ENCODE peak calls at places on chromosome 12, in nine cellular contexts. One of them, this sample, is unnamed.

GRCh38 chr12:93089805-93090569 is 160.9 kb upstream of the EEA1 start:
- DNase-seq in stromal cell of bone marrow: peak
- DNase-seq in H9: no peak
- DNase-seq in stimulated activated CD4-positive, alpha-beta T cell treated with anti-CD3 and anti-CD28 coated beads, Interleukin-4, amount 100 ng/mL, for 24 hours: peak
- DNase-seq in sciatic nerve: no peak
- DNase-seq in activated naive CD4-positive, alpha-beta T cell: no peak
- DNase-seq in activated CD4-positive, alpha-beta T cell treated with anti-CD3 and anti-CD28 coated beads, Interleukin-2, amount 50 U/mL, for 1 hour: no peak
- DNase-seq in amygdala: no peak
- DNase-seq in activated CD8-positive, alpha-beta memory T cell treated with anti-CD3 and anti-CD28 coated beads for 1 hour: no peak
- DNase-seq in this sample: no peak

GRCh38 chr12:8886515-8887284 is 27.6 kb upstream of the PHC1 start:
- DNase-seq in amygdala: no peak
- DNase-seq in H9: no peak
- DNase-seq in activated CD4-positive, alpha-beta T cell treated with anti-CD3 and anti-CD28 coated beads, Interleukin-2, amount 50 U/mL, for 1 hour: no peak
- DNase-seq in stimulated activated CD4-positive, alpha-beta T cell treated with anti-CD3 and anti-CD28 coated beads, Interleukin-4, amount 100 ng/mL, for 24 hours: no peak
- DNase-seq in stromal cell of bone marrow: no peak
- DNase-seq in activated naive CD4-positive, alpha-beta T cell: no peak
- DNase-seq in sciatic nerve: no peak
- DNase-seq in activated CD8-positive, alpha-beta memory T cell treated with anti-CD3 and anti-CD28 coated beads for 1 hour: no peak
- DNase-seq in this sample: no peak

GRCh38 chr12:1875608-1876007 is 42.8 kb downstream of the CACNA2D4 start:
- DNase-seq in activated naive CD4-positive, alpha-beta T cell: no peak
- DNase-seq in activated CD8-positive, alpha-beta memory T cell treated with anti-CD3 and anti-CD28 coated beads for 1 hour: no peak
- DNase-seq in stromal cell of bone marrow: no peak
- DNase-seq in H9: peak
- DNase-seq in stimulated activated CD4-positive, alpha-beta T cell treated with anti-CD3 and anti-CD28 coated beads, Interleukin-4, amount 100 ng/mL, for 24 hours: no peak
- DNase-seq in activated CD4-positive, alpha-beta T cell treated with anti-CD3 and anti-CD28 coated beads, Interleukin-2, amount 50 U/mL, for 1 hour: no peak
- DNase-seq in amygdala: no peak
- DNase-seq in sciatic nerve: no peak
- DNase-seq in this sample: no peak

GRCh38 chr12:56996793-56997545 is 9.4 kb downstream of the ZBTB39 start:
- DNase-seq in stimulated activated CD4-positive, alpha-beta T cell treated with anti-CD3 and anti-CD28 coated beads, Interleukin-4, amount 100 ng/mL, for 24 hours: no peak
- DNase-seq in activated CD4-positive, alpha-beta T cell treated with anti-CD3 and anti-CD28 coated beads, Interleukin-2, amount 50 U/mL, for 1 hour: no peak
- DNase-seq in stromal cell of bone marrow: no peak
- DNase-seq in activated CD8-positive, alpha-beta memory T cell treated with anti-CD3 and anti-CD28 coated beads for 1 hour: no peak
- DNase-seq in activated naive CD4-positive, alpha-beta T cell: no peak
- DNase-seq in amygdala: no peak
- DNase-seq in H9: no peak
- DNase-seq in sciatic nerve: no peak
- DNase-seq in this sample: no peak

GRCh38 chr12:6570264-6570887 is 2.3 kb upstream of the NOP2 start:
- DNase-seq in stimulated activated CD4-positive, alpha-beta T cell treated with anti-CD3 and anti-CD28 coated beads, Interleukin-4, amount 100 ng/mL, for 24 hours: peak
- DNase-seq in amygdala: no peak
- DNase-seq in activated naive CD4-positive, alpha-beta T cell: no peak
- DNase-seq in H9: peak
- DNase-seq in activated CD4-positive, alpha-beta T cell treated with anti-CD3 and anti-CD28 coated beads, Interleukin-2, amount 50 U/mL, for 1 hour: peak
- DNase-seq in sciatic nerve: no peak
- DNase-seq in stromal cell of bone marrow: no peak
- DNase-seq in activated CD8-positive, alpha-beta memory T cell treated with anti-CD3 and anti-CD28 coated beads for 1 hour: no peak
- DNase-seq in this sample: no peak

GRCh38 chr12:578743-579449 is 84.3 kb downstream of the NINJ2 start:
- DNase-seq in amygdala: no peak
- DNase-seq in stromal cell of bone marrow: no peak
- DNase-seq in stimulated activated CD4-positive, alpha-beta T cell treated with anti-CD3 and anti-CD28 coated beads, Interleukin-4, amount 100 ng/mL, for 24 hours: no peak
- DNase-seq in sciatic nerve: no peak
- DNase-seq in activated naive CD4-positive, alpha-beta T cell: no peak
- DNase-seq in H9: no peak
- DNase-seq in activated CD8-positive, alpha-beta memory T cell treated with anti-CD3 and anti-CD28 coated beads for 1 hour: no peak
- DNase-seq in activated CD4-positive, alpha-beta T cell treated with anti-CD3 and anti-CD28 coated beads, Interleukin-2, amount 50 U/mL, for 1 hour: no peak
- DNase-seq in this sample: no peak

GRCh38 chr12:56839489-56840442 is 76.6 kb downstream of the HSD17B6 start:
- DNase-seq in activated CD8-positive, alpha-beta memory T cell treated with anti-CD3 and anti-CD28 coated beads for 1 hour: no peak
- DNase-seq in H9: peak
- DNase-seq in stromal cell of bone marrow: peak
- DNase-seq in activated naive CD4-positive, alpha-beta T cell: no peak
- DNase-seq in stimulated activated CD4-positive, alpha-beta T cell treated with anti-CD3 and anti-CD28 coated beads, Interleukin-4, amount 100 ng/mL, for 24 hours: peak
- DNase-seq in sciatic nerve: peak
- DNase-seq in activated CD4-positive, alpha-beta T cell treated with anti-CD3 and anti-CD28 coated beads, Interleukin-2, amount 50 U/mL, for 1 hour: peak
- DNase-seq in amygdala: no peak
- DNase-seq in this sample: peak

GRCh38 chr12:24860546-24860945 is 88.4 kb downstream of the BCAT1 start:
- DNase-seq in sciatic nerve: no peak
- DNase-seq in stimulated activated CD4-positive, alpha-beta T cell treated with anti-CD3 and anti-CD28 coated beads, Interleukin-4, amount 100 ng/mL, for 24 hours: no peak
- DNase-seq in activated naive CD4-positive, alpha-beta T cell: no peak
- DNase-seq in stromal cell of bone marrow: no peak
- DNase-seq in amygdala: no peak
- DNase-seq in activated CD4-positive, alpha-beta T cell treated with anti-CD3 and anti-CD28 coated beads, Interleukin-2, amount 50 U/mL, for 1 hour: no peak
- DNase-seq in activated CD8-positive, alpha-beta memory T cell treated with anti-CD3 and anti-CD28 coated beads for 1 hour: no peak
- DNase-seq in H9: no peak
- DNase-seq in this sample: no peak

GRCh38 chr12:124637586-124637985 is 70.2 kb upstream of the NCOR2 start:
- DNase-seq in sciatic nerve: no peak
- DNase-seq in amygdala: no peak
- DNase-seq in stimulated activated CD4-positive, alpha-beta T cell treated with anti-CD3 and anti-CD28 coated beads, Interleukin-4, amount 100 ng/mL, for 24 hours: no peak
- DNase-seq in activated CD8-positive, alpha-beta memory T cell treated with anti-CD3 and anti-CD28 coated beads for 1 hour: no peak
- DNase-seq in H9: no peak
- DNase-seq in activated naive CD4-positive, alpha-beta T cell: no peak
- DNase-seq in activated CD4-positive, alpha-beta T cell treated with anti-CD3 and anti-CD28 coated beads, Interleukin-2, amount 50 U/mL, for 1 hour: no peak
- DNase-seq in stromal cell of bone marrow: no peak
- DNase-seq in this sample: no peak

GRCh38 chr12:130711751-130712150 is 4.3 kb downstream of the RIMBP2 start:
- DNase-seq in activated naive CD4-positive, alpha-beta T cell: no peak
- DNase-seq in sciatic nerve: no peak
- DNase-seq in H9: no peak
- DNase-seq in amygdala: no peak
- DNase-seq in stimulated activated CD4-positive, alpha-beta T cell treated with anti-CD3 and anti-CD28 coated beads, Interleukin-4, amount 100 ng/mL, for 24 hours: no peak
- DNase-seq in activated CD4-positive, alpha-beta T cell treated with anti-CD3 and anti-CD28 coated beads, Interleukin-2, amount 50 U/mL, for 1 hour: no peak
- DNase-seq in activated CD8-positive, alpha-beta memory T cell treated with anti-CD3 and anti-CD28 coated beads for 1 hour: no peak
- DNase-seq in stromal cell of bone marrow: no peak
- DNase-seq in this sample: no peak

GRCh38 chr12:45726594-45727300 is 2.8 kb upstream of the ARID2 start:
- DNase-seq in stromal cell of bone marrow: peak
- DNase-seq in activated CD8-positive, alpha-beta memory T cell treated with anti-CD3 and anti-CD28 coated beads for 1 hour: peak
- DNase-seq in H9: peak
- DNase-seq in activated naive CD4-positive, alpha-beta T cell: peak
- DNase-seq in stimulated activated CD4-positive, alpha-beta T cell treated with anti-CD3 and anti-CD28 coated beads, Interleukin-4, amount 100 ng/mL, for 24 hours: peak
- DNase-seq in amygdala: peak
- DNase-seq in sciatic nerve: peak
- DNase-seq in activated CD4-positive, alpha-beta T cell treated with anti-CD3 and anti-CD28 coated beads, Interleukin-2, amount 50 U/mL, for 1 hour: no peak
- DNase-seq in this sample: no peak

GRCh38 chr12:76866726-76867125 is 12.1 kb downstream of the CSRP2 start:
- DNase-seq in stimulated activated CD4-positive, alpha-beta T cell treated with anti-CD3 and anti-CD28 coated beads, Interleukin-4, amount 100 ng/mL, for 24 hours: no peak
- DNase-seq in amygdala: no peak
- DNase-seq in activated CD8-positive, alpha-beta memory T cell treated with anti-CD3 and anti-CD28 coated beads for 1 hour: no peak
- DNase-seq in activated naive CD4-positive, alpha-beta T cell: no peak
- DNase-seq in stromal cell of bone marrow: no peak
- DNase-seq in sciatic nerve: no peak
- DNase-seq in H9: no peak
- DNase-seq in activated CD4-positive, alpha-beta T cell treated with anti-CD3 and anti-CD28 coated beads, Interleukin-2, amount 50 U/mL, for 1 hour: no peak
- DNase-seq in this sample: no peak

GRCh38 chr12:32604565-32604964 is 74.5 kb upstream of the DNM1L start:
- DNase-seq in amygdala: no peak
- DNase-seq in sciatic nerve: no peak
- DNase-seq in stromal cell of bone marrow: no peak
- DNase-seq in H9: no peak
- DNase-seq in activated CD8-positive, alpha-beta memory T cell treated with anti-CD3 and anti-CD28 coated beads for 1 hour: no peak
- DNase-seq in stimulated activated CD4-positive, alpha-beta T cell treated with anti-CD3 and anti-CD28 coated beads, Interleukin-4, amount 100 ng/mL, for 24 hours: no peak
- DNase-seq in activated naive CD4-positive, alpha-beta T cell: no peak
- DNase-seq in activated CD4-positive, alpha-beta T cell treated with anti-CD3 and anti-CD28 coated beads, Interleukin-2, amount 50 U/mL, for 1 hour: no peak
- DNase-seq in this sample: no peak

GRCh38 chr12:129079719-129080118 is 226.4 kb downstream of the GLT1D1 start:
- DNase-seq in stromal cell of bone marrow: no peak
- DNase-seq in H9: no peak
- DNase-seq in amygdala: no peak
- DNase-seq in activated CD8-positive, alpha-beta memory T cell treated with anti-CD3 and anti-CD28 coated beads for 1 hour: no peak
- DNase-seq in stimulated activated CD4-positive, alpha-beta T cell treated with anti-CD3 and anti-CD28 coated beads, Interleukin-4, amount 100 ng/mL, for 24 hours: no peak
- DNase-seq in activated CD4-positive, alpha-beta T cell treated with anti-CD3 and anti-CD28 coated beads, Interleukin-2, amount 50 U/mL, for 1 hour: no peak
- DNase-seq in activated naive CD4-positive, alpha-beta T cell: no peak
- DNase-seq in sciatic nerve: no peak
- DNase-seq in this sample: no peak

GRCh38 chr12:122072031-122072970 is 6.3 kb upstream of the MLXIP start:
- DNase-seq in activated naive CD4-positive, alpha-beta T cell: no peak
- DNase-seq in stimulated activated CD4-positive, alpha-beta T cell treated with anti-CD3 and anti-CD28 coated beads, Interleukin-4, amount 100 ng/mL, for 24 hours: no peak
- DNase-seq in amygdala: no peak
- DNase-seq in sciatic nerve: no peak
- DNase-seq in activated CD8-positive, alpha-beta memory T cell treated with anti-CD3 and anti-CD28 coated beads for 1 hour: no peak
- DNase-seq in stromal cell of bone marrow: peak
- DNase-seq in activated CD4-positive, alpha-beta T cell treated with anti-CD3 and anti-CD28 coated beads, Interleukin-2, amount 50 U/mL, for 1 hour: no peak
- DNase-seq in H9: no peak
- DNase-seq in this sample: no peak

GRCh38 chr12:7108042-7108927 is 729 bp downstream of the C1RL start:
- DNase-seq in activated CD8-positive, alpha-beta memory T cell treated with anti-CD3 and anti-CD28 coated beads for 1 hour: peak
- DNase-seq in amygdala: no peak
- DNase-seq in stimulated activated CD4-positive, alpha-beta T cell treated with anti-CD3 and anti-CD28 coated beads, Interleukin-4, amount 100 ng/mL, for 24 hours: peak
- DNase-seq in H9: peak
- DNase-seq in activated naive CD4-positive, alpha-beta T cell: no peak
- DNase-seq in stromal cell of bone marrow: no peak
- DNase-seq in sciatic nerve: peak
- DNase-seq in activated CD4-positive, alpha-beta T cell treated with anti-CD3 and anti-CD28 coated beads, Interleukin-2, amount 50 U/mL, for 1 hour: peak
- DNase-seq in this sample: peak

GRCh38 chr12:67795235-67795634 is 146.7 kb downstream of the DYRK2 start:
- DNase-seq in amygdala: no peak
- DNase-seq in stimulated activated CD4-positive, alpha-beta T cell treated with anti-CD3 and anti-CD28 coated beads, Interleukin-4, amount 100 ng/mL, for 24 hours: no peak
- DNase-seq in activated CD4-positive, alpha-beta T cell treated with anti-CD3 and anti-CD28 coated beads, Interleukin-2, amount 50 U/mL, for 1 hour: no peak
- DNase-seq in H9: no peak
- DNase-seq in activated CD8-positive, alpha-beta memory T cell treated with anti-CD3 and anti-CD28 coated beads for 1 hour: no peak
- DNase-seq in activated naive CD4-positive, alpha-beta T cell: no peak
- DNase-seq in stromal cell of bone marrow: no peak
- DNase-seq in sciatic nerve: no peak
- DNase-seq in this sample: no peak

GRCh38 chr12:50296554-50296953 is 13.2 kb upstream of the LIMA1 start:
- DNase-seq in H9: no peak
- DNase-seq in activated CD4-positive, alpha-beta T cell treated with anti-CD3 and anti-CD28 coated beads, Interleukin-2, amount 50 U/mL, for 1 hour: no peak
- DNase-seq in activated CD8-positive, alpha-beta memory T cell treated with anti-CD3 and anti-CD28 coated beads for 1 hour: no peak
- DNase-seq in activated naive CD4-positive, alpha-beta T cell: no peak
- DNase-seq in stromal cell of bone marrow: no peak
- DNase-seq in amygdala: no peak
- DNase-seq in sciatic nerve: no peak
- DNase-seq in stimulated activated CD4-positive, alpha-beta T cell treated with anti-CD3 and anti-CD28 coated beads, Interleukin-4, amount 100 ng/mL, for 24 hours: no peak
- DNase-seq in this sample: no peak

GRCh38 chr12:119486599-119487154 is 106.9 kb upstream of the TMEM233 start:
- DNase-seq in activated CD8-positive, alpha-beta memory T cell treated with anti-CD3 and anti-CD28 coated beads for 1 hour: no peak
- DNase-seq in activated naive CD4-positive, alpha-beta T cell: no peak
- DNase-seq in stimulated activated CD4-positive, alpha-beta T cell treated with anti-CD3 and anti-CD28 coated beads, Interleukin-4, amount 100 ng/mL, for 24 hours: no peak
- DNase-seq in amygdala: no peak
- DNase-seq in stromal cell of bone marrow: no peak
- DNase-seq in sciatic nerve: no peak
- DNase-seq in H9: peak
- DNase-seq in activated CD4-positive, alpha-beta T cell treated with anti-CD3 and anti-CD28 coated beads, Interleukin-2, amount 50 U/mL, for 1 hour: no peak
- DNase-seq in this sample: no peak

GRCh38 chr12:113571713-113572112 is 100.0 kb upstream of the LHX5 start:
- DNase-seq in activated CD4-positive, alpha-beta T cell treated with anti-CD3 and anti-CD28 coated beads, Interleukin-2, amount 50 U/mL, for 1 hour: no peak
- DNase-seq in sciatic nerve: no peak
- DNase-seq in activated naive CD4-positive, alpha-beta T cell: no peak
- DNase-seq in H9: no peak
- DNase-seq in amygdala: no peak
- DNase-seq in activated CD8-positive, alpha-beta memory T cell treated with anti-CD3 and anti-CD28 coated beads for 1 hour: no peak
- DNase-seq in stromal cell of bone marrow: no peak
- DNase-seq in stimulated activated CD4-positive, alpha-beta T cell treated with anti-CD3 and anti-CD28 coated beads, Interleukin-4, amount 100 ng/mL, for 24 hours: no peak
- DNase-seq in this sample: no peak

GRCh38 chr12:57276935-57277563 is 26.1 kb upstream of the STAC3 start:
- DNase-seq in activated CD8-positive, alpha-beta memory T cell treated with anti-CD3 and anti-CD28 coated beads for 1 hour: no peak
- DNase-seq in sciatic nerve: no peak
- DNase-seq in H9: peak
- DNase-seq in stimulated activated CD4-positive, alpha-beta T cell treated with anti-CD3 and anti-CD28 coated beads, Interleukin-4, amount 100 ng/mL, for 24 hours: peak
- DNase-seq in activated CD4-positive, alpha-beta T cell treated with anti-CD3 and anti-CD28 coated beads, Interleukin-2, amount 50 U/mL, for 1 hour: no peak
- DNase-seq in amygdala: no peak
- DNase-seq in stromal cell of bone marrow: peak
- DNase-seq in activated naive CD4-positive, alpha-beta T cell: no peak
- DNase-seq in this sample: no peak

GRCh38 chr12:93482721-93483120 is 15.4 kb downstream of the MRPL42 start:
- DNase-seq in activated CD8-positive, alpha-beta memory T cell treated with anti-CD3 and anti-CD28 coated beads for 1 hour: no peak
- DNase-seq in amygdala: no peak
- DNase-seq in stromal cell of bone marrow: no peak
- DNase-seq in sciatic nerve: no peak
- DNase-seq in activated naive CD4-positive, alpha-beta T cell: no peak
- DNase-seq in H9: no peak
- DNase-seq in stimulated activated CD4-positive, alpha-beta T cell treated with anti-CD3 and anti-CD28 coated beads, Interleukin-4, amount 100 ng/mL, for 24 hours: no peak
- DNase-seq in activated CD4-positive, alpha-beta T cell treated with anti-CD3 and anti-CD28 coated beads, Interleukin-2, amount 50 U/mL, for 1 hour: no peak
- DNase-seq in this sample: no peak

GRCh38 chr12:46926536-46926935 is 100.7 kb upstream of the SLC38A4 start:
- DNase-seq in activated CD8-positive, alpha-beta memory T cell treated with anti-CD3 and anti-CD28 coated beads for 1 hour: no peak
- DNase-seq in activated naive CD4-positive, alpha-beta T cell: no peak
- DNase-seq in activated CD4-positive, alpha-beta T cell treated with anti-CD3 and anti-CD28 coated beads, Interleukin-2, amount 50 U/mL, for 1 hour: no peak
- DNase-seq in amygdala: no peak
- DNase-seq in stimulated activated CD4-positive, alpha-beta T cell treated with anti-CD3 and anti-CD28 coated beads, Interleukin-4, amount 100 ng/mL, for 24 hours: no peak
- DNase-seq in sciatic nerve: no peak
- DNase-seq in H9: no peak
- DNase-seq in stromal cell of bone marrow: no peak
- DNase-seq in this sample: no peak

This sample was measured in CD8-positive, alpha-beta T cell.